ENCODE peak calls at places on chromosomes 12 and 14, in six cellular contexts. K, I, X, T, B and V are unnamed samples.

GRCh38 chr14:103818422-103818821 is 29.0 kb downstream of the PPP1R13B start:
- DNase-seq in X (no peak), I (no peak), T (no peak), B (no peak), K (no peak), V (peak)

GRCh38 chr14:101062611-101063010 is 159.1 kb upstream of the RTL1 start:
- DNase-seq in B (no peak), T (no peak), I (no peak), X (no peak), K (no peak), V (peak)

GRCh38 chr14:55592426-55592825 is 12.4 kb downstream of the KTN1 start:
- DNase-seq in X (no peak), K (no peak), B (no peak), I (no peak), T (no peak), V (no peak)

GRCh38 chr12:131784909-131785762 is 43.1 kb upstream of the MMP17 start:
- DNase-seq in T (no peak), X (no peak), I (no peak), K (no peak), B (no peak), V (no peak)

GRCh38 chr14:33362934-33363333 is 424.3 kb downstream of the NPAS3 start:
- DNase-seq in B (no peak), T (no peak), K (no peak), X (no peak), I (no peak), V (no peak)

GRCh38 chr14:63367742-63368364 is 49.1 kb upstream of the GPHB5 start:
- DNase-seq in X (no peak), B (no peak), I (no peak), K (no peak), T (no peak), V (no peak)

GRCh38 chr12:39426636-39427245 is 16.2 kb downstream of the KIF21A start:
- DNase-seq in I (no peak), X (no peak), K (no peak), B (no peak), T (no peak), V (no peak)

GRCh38 chr12:82650627-82651337 is 35.9 kb upstream of the TMTC2 start:
- DNase-seq in K (peak), B (no peak), I (no peak), X (no peak), T (no peak), V (no peak)

GRCh38 chr12:6165418-6165817 is 34.8 kb upstream of the CD9 start:
- DNase-seq in I (no peak), X (no peak), T (no peak), K (no peak), B (no peak), V (no peak)

GRCh38 chr12:71045781-71046180 is 112.0 kb downstream of the TSPAN8 start:
- DNase-seq in X (no peak), K (no peak), T (no peak), B (no peak), I (no peak), V (no peak)

DNA sequence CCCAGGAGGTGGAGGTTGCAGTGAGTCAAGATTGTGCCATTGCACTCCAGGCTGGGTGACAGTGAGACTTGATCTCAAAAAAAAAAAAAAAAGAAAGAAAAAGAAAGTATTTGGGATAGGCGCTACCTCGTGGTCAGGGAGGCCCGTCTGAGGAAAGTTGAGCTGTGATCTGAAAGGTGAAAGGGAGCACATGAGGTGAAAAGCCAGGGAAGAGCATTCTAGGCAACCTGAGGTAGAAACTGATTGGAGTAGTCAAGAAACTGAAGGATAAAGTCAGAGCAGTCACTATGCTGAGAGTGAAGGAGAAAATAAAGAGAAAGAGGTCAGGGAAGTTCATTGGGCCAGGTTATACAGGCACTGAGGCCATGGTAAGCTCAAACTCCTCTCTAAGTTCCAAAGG is 7.7 kb downstream of the ANAPC5 start:
- DNase-seq in K (no peak), B (no peak), I (no peak), X (no peak), T (no peak), V (no peak)
- TF ChIP-seq POLR2A in K (no peak), B (no peak), I (no peak), X (no peak), T (no peak), V (no peak)

DNA sequence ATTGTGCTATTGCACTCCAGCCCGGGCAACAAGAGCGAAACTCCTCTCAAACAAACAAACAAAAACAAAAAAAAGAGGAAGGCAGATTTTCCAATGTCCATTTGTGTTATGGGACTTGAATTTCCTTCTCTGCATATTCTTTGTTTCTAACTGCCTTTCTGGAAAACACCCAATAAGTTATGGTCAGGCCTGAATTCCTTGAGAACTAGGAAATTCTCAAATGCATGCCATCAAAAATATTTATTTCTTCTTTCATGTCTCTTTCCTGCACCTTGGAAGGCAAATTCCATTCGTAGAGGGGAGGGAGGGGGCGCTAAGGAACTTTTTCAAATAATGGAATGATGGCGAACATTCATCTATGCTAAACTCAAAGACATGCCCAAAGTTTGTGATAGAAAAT is 117.6 kb upstream of the TMCC3 start:
- DNase-seq in T (no peak), I (no peak), K (no peak), X (no peak), B (no peak), V (no peak)
- H3K4me3 ChIP-seq in T (no peak), I (no peak), K (no peak), X (no peak), B (no peak), V (no peak)

DNA sequence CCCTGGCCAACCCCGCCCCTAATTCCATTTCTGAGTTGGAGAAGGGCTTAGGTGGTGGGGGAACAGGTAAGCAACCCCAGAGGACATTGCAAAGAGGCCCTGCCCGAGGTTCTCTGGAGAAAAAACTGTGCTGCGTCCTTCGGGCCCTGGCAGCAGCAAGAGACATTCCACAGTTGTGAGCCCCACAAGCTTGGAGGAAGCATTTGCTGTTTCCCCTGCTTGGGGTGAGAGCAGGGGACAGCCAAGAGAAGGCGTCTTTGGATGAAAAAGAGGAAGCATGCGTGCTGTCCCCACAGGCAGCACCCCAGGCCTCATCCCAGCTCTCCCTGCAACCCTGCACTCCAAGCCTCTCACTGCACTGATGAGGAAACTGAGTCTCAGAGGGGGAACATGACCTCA is 1.4 kb downstream of the BDKRB2 start:
- DNase-seq in X (no peak), K (no peak), T (no peak), B (no peak), I (no peak), V (no peak)
- TF ChIP-seq POLR2A in X (no peak), K (no peak), T (no peak), B (no peak), I (no peak), V (no peak)

DNA sequence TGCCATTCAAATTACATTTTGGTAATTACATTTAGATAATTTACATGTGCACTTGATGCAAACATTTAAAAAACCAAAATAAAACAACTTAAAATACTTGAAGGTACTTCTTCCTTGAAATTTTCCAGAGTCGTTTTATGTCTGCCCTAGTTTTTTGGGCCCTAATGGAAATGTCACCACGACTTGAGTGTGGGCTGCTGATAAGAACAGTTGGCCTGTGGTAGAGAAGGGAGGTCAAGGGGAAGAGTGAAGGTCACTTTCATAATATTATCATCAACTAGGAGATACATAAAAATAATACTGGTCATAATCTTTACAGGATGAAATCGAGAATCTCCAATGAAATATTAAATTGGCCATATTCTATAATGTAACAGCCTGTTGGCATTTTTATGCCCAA is 23.1 kb downstream of the ZDHHC17 start:
- DNase-seq in B (no peak), K (no peak), T (no peak), X (no peak), I (no peak), V (no peak)
- H3K4me3 ChIP-seq in B (no peak), K (no peak), T (no peak), X (no peak), I (no peak), V (no peak)

GRCh38 chr12:104956870-104957301 is 1.2 kb downstream of the SLC41A2 start:
- DNase-seq in T (no peak), K (no peak), I (no peak), B (no peak), X (no peak), V (no peak)

GRCh38 chr12:104957388-104958008 is 592 bp downstream of the SLC41A2 start:
- DNase-seq in T (no peak), K (peak), I (no peak), X (no peak), B (no peak), V (peak)

GRCh38 chr12:104958946-104959841 is 1.1 kb upstream of the SLC41A2 start:
- DNase-seq in T (no peak), X (no peak), K (no peak), I (peak), B (no peak), V (peak)

GRCh38 chr12:104960464-104960863 is 2.4 kb upstream of the SLC41A2 start:
- DNase-seq in K (no peak), I (no peak), T (no peak), B (no peak), X (no peak), V (no peak)

DNA sequence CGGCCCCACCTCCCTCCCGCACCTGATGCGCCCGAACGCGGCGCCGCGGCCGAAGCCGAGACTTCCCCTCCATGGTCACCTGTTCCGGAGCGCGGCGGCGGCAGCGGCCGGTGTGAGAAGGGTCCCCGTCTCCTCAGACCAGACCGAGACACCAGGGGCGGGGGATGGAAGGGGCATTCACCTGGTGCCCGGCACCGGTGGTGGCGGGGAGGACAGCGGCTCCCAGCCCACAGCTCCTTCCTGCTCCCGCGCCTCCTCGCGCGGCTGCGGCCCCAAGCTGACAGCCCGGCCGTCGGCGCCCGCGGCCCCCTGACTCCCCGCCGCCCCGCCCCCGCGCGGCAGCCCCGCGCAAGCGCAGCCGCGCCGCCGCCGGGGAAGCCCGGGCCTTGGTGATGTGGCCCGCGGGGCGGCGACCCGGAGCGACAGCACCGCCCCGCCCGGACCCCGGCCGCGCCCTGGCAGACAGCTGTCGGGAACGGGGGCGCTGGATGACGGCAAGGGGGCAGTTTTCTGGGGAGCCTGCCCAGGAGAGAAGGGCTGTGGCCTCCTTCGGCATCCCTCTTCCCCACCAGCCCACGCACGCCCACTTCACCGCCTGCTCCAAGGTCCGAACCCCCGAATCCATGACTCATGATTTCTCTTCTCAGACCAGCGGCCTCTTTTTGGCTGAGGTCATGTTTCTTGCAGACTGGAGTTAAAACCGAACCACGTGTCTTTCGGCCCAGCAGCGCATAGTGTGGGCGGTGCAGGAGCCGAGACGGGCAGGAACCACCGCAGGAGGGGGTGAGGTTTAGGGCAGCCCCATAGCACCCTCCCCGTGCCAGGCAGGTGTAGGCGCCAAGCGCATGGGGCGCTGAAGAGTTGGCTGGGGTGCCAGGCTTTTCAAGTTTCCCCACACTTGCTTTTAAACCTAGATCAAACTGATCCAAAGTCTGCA is at the start of gene SLC41A2:
- DNase-seq in I (peak), K (peak), X (peak), B (peak), T (peak), V (peak)
- TF ChIP-seq POLR2A in I (no peak), K (peak), X (no peak), B (no peak), T (peak), V (peak)

DNA sequence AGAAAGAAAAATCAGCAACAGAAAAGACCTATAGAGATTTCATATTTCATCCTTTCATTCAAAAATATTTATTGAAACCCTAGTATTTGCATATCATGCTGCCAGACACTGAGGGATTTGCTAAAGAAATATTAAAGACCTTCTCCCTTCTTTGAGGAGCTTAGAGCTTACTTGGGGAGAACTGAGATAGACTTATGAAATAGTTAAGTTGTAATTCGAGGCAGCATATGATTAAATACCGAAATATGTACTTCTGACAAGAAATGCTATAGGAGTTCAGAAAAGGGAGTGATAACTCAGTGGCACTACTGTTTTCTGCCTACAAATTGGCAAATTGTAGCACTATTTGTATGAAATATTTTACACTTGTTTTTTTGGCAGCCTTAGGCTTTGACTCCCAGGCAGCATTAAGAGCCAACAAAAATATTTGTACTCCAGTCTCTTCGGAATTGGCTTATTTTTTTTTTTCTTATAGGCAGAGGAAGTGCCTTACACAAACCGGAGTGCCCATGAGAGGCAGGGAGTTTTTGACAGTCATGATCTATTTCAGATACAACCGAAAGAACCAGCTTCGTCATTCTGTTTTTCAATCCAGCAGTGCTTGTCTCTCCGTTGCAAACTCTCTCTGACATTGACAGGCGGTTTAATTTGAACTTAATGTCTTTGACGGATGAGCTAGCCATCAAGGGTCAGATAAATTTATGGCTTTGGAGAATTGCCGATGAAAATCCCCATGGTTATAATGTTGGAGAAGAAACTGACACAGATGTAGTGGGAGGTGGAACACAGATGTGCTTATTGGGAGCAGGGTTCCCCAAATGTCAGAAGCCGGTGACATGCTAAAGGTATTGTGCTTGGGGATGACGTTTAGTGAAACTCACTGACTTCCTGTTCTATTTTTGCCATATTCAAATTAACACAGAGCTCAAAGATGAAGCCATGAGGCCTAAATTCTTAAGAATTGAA is 59.4 kb downstream of the PLXNC1 start:
- DNase-seq in I (no peak), T (no peak), K (peak), B (no peak), X (no peak), V (no peak)
- H3K4me3 ChIP-seq in I (no peak), T (peak), K (no peak), B (no peak), X (peak), V (no peak)

GRCh38 chr12:56636675-56637540 is 6.8 kb upstream of the BAZ2A start:
- DNase-seq in K (peak), B (peak), T (peak), X (peak), I (peak), V (peak)
- TF ChIP-seq POLR2A in K (peak), B (no peak), T (peak), X (no peak), I (peak), V (no peak)

GRCh38 chr12:46455648-46456352 is 83.2 kb upstream of the SLC38A2 start:
- DNase-seq in X (no peak), T (no peak), K (no peak), I (no peak), B (no peak), V (no peak)
- H3K4me3 ChIP-seq in X (no peak), T (no peak), K (no peak), I (no peak), B (no peak), V (no peak)